ENCODE peak calls at places on chromosomes 5 and 9, in nine cellular contexts. One of them, this sample, is unnamed.

GRCh38 chr5:109688999-109689739 is 558 bp upstream of the MAN2A1 start:
- DNase-seq in tibial nerve: peak; percentile 65
- DNase-seq in HepG2: peak; percentile 89
- DNase-seq in sigmoid colon: peak; percentile 92
- DNase-seq in GM12878: peak; percentile 62
- DNase-seq in suprapubic skin: peak; percentile 85
- DNase-seq in A549: peak; percentile 66
- DNase-seq in stomach: peak; percentile 87
- DNase-seq in K562: peak; percentile 95
- DNase-seq in this sample: peak; percentile 96

GRCh38 chr5:59830801-59831200 is 62.7 kb downstream of the PDE4D start:
- DNase-seq in tibial nerve: no peak
- DNase-seq in HepG2: no peak
- DNase-seq in sigmoid colon: no peak
- DNase-seq in GM12878: no peak
- DNase-seq in suprapubic skin: no peak
- DNase-seq in A549: no peak
- DNase-seq in stomach: no peak
- DNase-seq in K562: no peak
- DNase-seq in this sample: no peak

GRCh38 chr9:16364347-16364746 is 506.1 kb downstream of the BNC2 start:
- DNase-seq in tibial nerve: no peak
- DNase-seq in HepG2: no peak
- DNase-seq in sigmoid colon: no peak
- DNase-seq in GM12878: no peak
- DNase-seq in suprapubic skin: peak; percentile 68
- DNase-seq in A549: no peak
- DNase-seq in stomach: no peak
- DNase-seq in K562: no peak
- DNase-seq in this sample: no peak

GRCh38 chr9:38035873-38036272 is 33.2 kb downstream of the SHB start:
- DNase-seq in tibial nerve: no peak
- DNase-seq in HepG2: peak; percentile 66
- DNase-seq in sigmoid colon: no peak
- DNase-seq in GM12878: no peak
- DNase-seq in suprapubic skin: no peak
- DNase-seq in A549: peak; percentile 62
- DNase-seq in stomach: no peak
- DNase-seq in K562: peak; percentile 32
- DNase-seq in this sample: no peak

GRCh38 chr9:124749811-124750210 is 21.3 kb downstream of the NR6A1 start:
- DNase-seq in tibial nerve: no peak
- DNase-seq in HepG2: no peak
- DNase-seq in sigmoid colon: no peak
- DNase-seq in GM12878: no peak
- DNase-seq in suprapubic skin: no peak
- DNase-seq in A549: no peak
- DNase-seq in stomach: no peak
- DNase-seq in K562: no peak
- DNase-seq in this sample: no peak

GRCh38 chr5:124743534-124744169 is 2.8 kb downstream of the ZNF608 start:
- DNase-seq in tibial nerve: no peak
- DNase-seq in HepG2: no peak
- DNase-seq in sigmoid colon: no peak
- DNase-seq in GM12878: no peak
- DNase-seq in suprapubic skin: no peak
- DNase-seq in A549: no peak
- DNase-seq in stomach: no peak
- DNase-seq in K562: no peak
- DNase-seq in this sample: no peak

GRCh38 chr9:127491516-127491915 is 40.2 kb downstream of the LRSAM1 start:
- DNase-seq in tibial nerve: no peak
- DNase-seq in HepG2: no peak
- DNase-seq in sigmoid colon: no peak
- DNase-seq in GM12878: no peak
- DNase-seq in suprapubic skin: no peak
- DNase-seq in A549: no peak
- DNase-seq in stomach: no peak
- DNase-seq in K562: no peak
- DNase-seq in this sample: no peak

GRCh38 chr5:167730121-167730520 is 561.3 kb upstream of the WWC1 start:
- DNase-seq in tibial nerve: no peak
- DNase-seq in HepG2: no peak
- DNase-seq in sigmoid colon: no peak
- DNase-seq in GM12878: no peak
- DNase-seq in suprapubic skin: no peak
- DNase-seq in A549: peak; percentile 40
- DNase-seq in stomach: no peak
- DNase-seq in K562: no peak
- DNase-seq in this sample: no peak

GRCh38 chr9:4009006-4009511 is 290.8 kb downstream of the GLIS3 start:
- DNase-seq in tibial nerve: no peak
- DNase-seq in HepG2: no peak
- DNase-seq in sigmoid colon: no peak
- DNase-seq in GM12878: no peak
- DNase-seq in suprapubic skin: no peak
- DNase-seq in A549: no peak
- DNase-seq in stomach: no peak
- DNase-seq in K562: no peak
- DNase-seq in this sample: no peak

GRCh38 chr9:128026255-128027165 is 40.6 kb downstream of the NAIF1 start:
- DNase-seq in tibial nerve: peak; percentile 8
- DNase-seq in HepG2: no peak
- DNase-seq in sigmoid colon: no peak
- DNase-seq in GM12878: peak; percentile 86
- DNase-seq in suprapubic skin: no peak
- DNase-seq in A549: no peak
- DNase-seq in stomach: peak; percentile 38
- DNase-seq in K562: no peak
- DNase-seq in this sample: no peak

GRCh38 chr9:69389437-69389995 is 64.5 kb downstream of the ENTREP1 start:
- DNase-seq in tibial nerve: no peak
- DNase-seq in HepG2: no peak
- DNase-seq in sigmoid colon: no peak
- DNase-seq in GM12878: no peak
- DNase-seq in suprapubic skin: no peak
- DNase-seq in A549: no peak
- DNase-seq in stomach: no peak
- DNase-seq in K562: no peak
- DNase-seq in this sample: peak; percentile 86

GRCh38 chr5:36323926-36324781 is 22.5 kb upstream of the RANBP3L start:
- DNase-seq in tibial nerve: no peak
- DNase-seq in HepG2: no peak
- DNase-seq in sigmoid colon: no peak
- DNase-seq in GM12878: no peak
- DNase-seq in suprapubic skin: no peak
- DNase-seq in A549: no peak
- DNase-seq in stomach: no peak
- DNase-seq in K562: no peak
- DNase-seq in this sample: no peak

GRCh38 chr5:141559481-141559880 is 59.3 kb downstream of the DIAPH1 start:
- DNase-seq in tibial nerve: no peak
- DNase-seq in HepG2: no peak
- DNase-seq in sigmoid colon: no peak
- DNase-seq in GM12878: no peak
- DNase-seq in suprapubic skin: no peak
- DNase-seq in A549: no peak
- DNase-seq in stomach: no peak
- DNase-seq in K562: no peak
- DNase-seq in this sample: no peak

GRCh38 chr5:176813587-176814312 is 3.4 kb downstream of the UNC5A start:
- DNase-seq in tibial nerve: no peak
- DNase-seq in HepG2: no peak
- DNase-seq in sigmoid colon: no peak
- DNase-seq in GM12878: no peak
- DNase-seq in suprapubic skin: no peak
- DNase-seq in A549: no peak
- DNase-seq in stomach: no peak
- DNase-seq in K562: no peak
- DNase-seq in this sample: no peak

GRCh38 chr9:130847306-130848217 is 12.5 kb downstream of the ABL1 start:
- DNase-seq in tibial nerve: peak; percentile 94
- DNase-seq in HepG2: peak; percentile 43
- DNase-seq in sigmoid colon: peak; percentile 97
- DNase-seq in GM12878: no peak
- DNase-seq in suprapubic skin: peak; percentile 92
- DNase-seq in A549: peak; percentile 90
- DNase-seq in stomach: peak; percentile 44
- DNase-seq in K562: no peak
- DNase-seq in this sample: peak; percentile 97

GRCh38 chr9:88173378-88173999 is 35.2 kb upstream of the SPATA31C2 start:
- DNase-seq in tibial nerve: peak; percentile 34
- DNase-seq in HepG2: peak; percentile 80
- DNase-seq in sigmoid colon: no peak
- DNase-seq in GM12878: no peak
- DNase-seq in suprapubic skin: no peak
- DNase-seq in A549: peak; percentile 21
- DNase-seq in stomach: no peak
- DNase-seq in K562: peak; percentile 42
- DNase-seq in this sample: no peak

GRCh38 chr5:103674321-103674720 is 111.7 kb upstream of the NUDT12 start:
- DNase-seq in tibial nerve: no peak
- DNase-seq in HepG2: no peak
- DNase-seq in sigmoid colon: no peak
- DNase-seq in GM12878: no peak
- DNase-seq in suprapubic skin: no peak
- DNase-seq in A549: no peak
- DNase-seq in stomach: no peak
- DNase-seq in K562: no peak
- DNase-seq in this sample: no peak

GRCh38 chr9:131500377-131500776 is 2.3 kb upstream of the POMT1 start:
- DNase-seq in tibial nerve: no peak
- DNase-seq in HepG2: no peak
- DNase-seq in sigmoid colon: no peak
- DNase-seq in GM12878: no peak
- DNase-seq in suprapubic skin: no peak
- DNase-seq in A549: no peak
- DNase-seq in stomach: no peak
- DNase-seq in K562: no peak
- DNase-seq in this sample: no peak

GRCh38 chr9:92378825-92379535 is 25.4 kb downstream of the OGN start:
- DNase-seq in tibial nerve: no peak
- DNase-seq in HepG2: no peak
- DNase-seq in sigmoid colon: no peak
- DNase-seq in GM12878: no peak
- DNase-seq in suprapubic skin: no peak
- DNase-seq in A549: no peak
- DNase-seq in stomach: no peak
- DNase-seq in K562: no peak
- DNase-seq in this sample: no peak

GRCh38 chr5:72377920-72378635 is 57.9 kb downstream of the PTCD2 start:
- DNase-seq in tibial nerve: peak; percentile 71
- DNase-seq in HepG2: no peak
- DNase-seq in sigmoid colon: no peak
- DNase-seq in GM12878: no peak
- DNase-seq in suprapubic skin: no peak
- DNase-seq in A549: no peak
- DNase-seq in stomach: no peak
- DNase-seq in K562: no peak
- DNase-seq in this sample: no peak

GRCh38 chr9:135588371-135588770 is 26.8 kb downstream of the PAEP start:
- DNase-seq in tibial nerve: no peak
- DNase-seq in HepG2: no peak
- DNase-seq in sigmoid colon: peak; percentile 59
- DNase-seq in GM12878: no peak
- DNase-seq in suprapubic skin: peak; percentile 76
- DNase-seq in A549: no peak
- DNase-seq in stomach: peak; percentile 20
- DNase-seq in K562: no peak
- DNase-seq in this sample: no peak
- TF ChIP-seq EP300 in tibial nerve: no peak
- TF ChIP-seq EP300 in HepG2: no peak
- TF ChIP-seq EP300 in sigmoid colon: no peak
- TF ChIP-seq EP300 in GM12878: no peak
- TF ChIP-seq EP300 in suprapubic skin: no peak
- TF ChIP-seq EP300 in A549: no peak
- TF ChIP-seq EP300 in stomach: no peak
- TF ChIP-seq EP300 in K562: no peak
- TF ChIP-seq EP300 in this sample: no peak

GRCh38 chr9:123343428-123344272 is 12.3 kb upstream of the CRB2 start:
- DNase-seq in tibial nerve: no peak
- DNase-seq in HepG2: no peak
- DNase-seq in sigmoid colon: no peak
- DNase-seq in GM12878: no peak
- DNase-seq in suprapubic skin: no peak
- DNase-seq in A549: no peak
- DNase-seq in stomach: no peak
- DNase-seq in K562: peak; percentile 75
- DNase-seq in this sample: no peak
- H3K4me3 ChIP-seq in tibial nerve: no peak overlapping the region
- H3K4me3 ChIP-seq in HepG2: no peak overlapping the region
- H3K4me3 ChIP-seq in sigmoid colon: no peak overlapping the region
- H3K4me3 ChIP-seq in GM12878: peak overlapping the region; percentile 46
- H3K4me3 ChIP-seq in suprapubic skin: no peak overlapping the region
- H3K4me3 ChIP-seq in A549: no peak overlapping the region
- H3K4me3 ChIP-seq in stomach: no peak overlapping the region
- H3K4me3 ChIP-seq in K562: no peak overlapping the region
- H3K4me3 ChIP-seq in this sample: no peak overlapping the region

DNA sequence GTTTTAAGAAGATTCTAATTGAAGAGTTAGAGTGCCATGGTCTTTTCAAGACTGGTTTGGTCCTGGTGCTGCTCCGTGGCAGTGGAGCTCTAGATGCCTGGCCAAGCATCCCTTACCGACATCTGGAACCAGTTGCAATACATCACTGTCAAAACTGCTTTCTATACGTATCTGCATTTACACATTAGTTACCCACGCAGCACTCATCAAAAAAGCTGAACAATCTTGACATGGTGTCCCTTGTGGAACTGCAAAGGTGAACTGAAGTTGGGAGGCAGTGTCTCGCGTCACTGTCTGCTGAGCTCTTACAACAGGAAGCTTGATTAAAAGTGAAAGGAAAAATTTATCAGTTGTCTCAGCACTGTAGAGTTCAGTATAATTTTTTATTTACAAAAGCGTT is 82.6 kb downstream of the PBX3 start:
- DNase-seq in tibial nerve: no peak
- DNase-seq in HepG2: no peak
- DNase-seq in sigmoid colon: no peak
- DNase-seq in GM12878: peak; percentile 54
- DNase-seq in suprapubic skin: no peak
- DNase-seq in A549: no peak
- DNase-seq in stomach: peak; percentile 35
- DNase-seq in K562: no peak
- DNase-seq in this sample: no peak
- TF ChIP-seq EP300 in tibial nerve: peak; percentile 30
- TF ChIP-seq EP300 in HepG2: no peak
- TF ChIP-seq EP300 in sigmoid colon: no peak
- TF ChIP-seq EP300 in GM12878: no peak
- TF ChIP-seq EP300 in suprapubic skin: no peak
- TF ChIP-seq EP300 in A549: no peak
- TF ChIP-seq EP300 in stomach: no peak
- TF ChIP-seq EP300 in K562: no peak
- TF ChIP-seq EP300 in this sample: no peak

DNA sequence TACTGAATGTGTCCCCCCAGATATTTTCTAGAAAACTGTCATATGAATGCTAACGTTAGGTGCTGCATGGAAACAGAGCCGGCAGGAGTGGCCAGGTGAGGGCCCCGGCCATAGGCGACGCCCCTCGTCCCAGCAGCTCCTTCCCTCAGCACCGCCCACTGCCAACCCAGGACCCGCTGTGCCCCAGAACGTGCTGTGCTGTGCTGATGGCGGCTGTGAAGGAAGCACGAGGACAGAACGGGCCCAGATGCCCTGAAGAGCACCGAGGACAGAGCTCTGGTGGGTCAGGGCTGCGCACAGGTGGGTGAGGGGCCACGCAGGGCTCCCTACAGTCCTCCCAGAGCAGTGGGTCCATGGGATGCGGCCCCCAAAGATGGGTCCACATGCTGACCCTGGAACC is 30.3 kb downstream of the LPCAT1 start:
- DNase-seq in tibial nerve: no peak
- DNase-seq in HepG2: no peak
- DNase-seq in sigmoid colon: no peak
- DNase-seq in GM12878: no peak
- DNase-seq in suprapubic skin: no peak
- DNase-seq in A549: no peak
- DNase-seq in stomach: no peak
- DNase-seq in K562: no peak
- DNase-seq in this sample: no peak
- H3K4me3 ChIP-seq in tibial nerve: no peak overlapping the region
- H3K4me3 ChIP-seq in HepG2: no peak overlapping the region
- H3K4me3 ChIP-seq in sigmoid colon: no peak overlapping the region
- H3K4me3 ChIP-seq in GM12878: peak overlapping the region; percentile 59
- H3K4me3 ChIP-seq in suprapubic skin: no peak overlapping the region
- H3K4me3 ChIP-seq in A549: no peak overlapping the region
- H3K4me3 ChIP-seq in stomach: no peak overlapping the region
- H3K4me3 ChIP-seq in K562: no peak overlapping the region
- H3K4me3 ChIP-seq in this sample: no peak overlapping the region

This sample was measured in esophagus muscularis mucosa.